ENCODE peak calls at places on chromosomes 11 and 22, in eight cellular contexts. One of them, this sample, is unnamed.
A peak's percentile ranks its signal among the peaks of the same experiment; 100 is the strongest.

GRCh38 chr11:73145986-73146575 is 4.0 kb upstream of the FCHSD2 start:
- DNase-seq in GM13977: no peak
- DNase-seq in astrocyte of the spinal cord: no peak
- DNase-seq in Peyer's patch: peak; percentile 4
- DNase-seq in thyroid gland: no peak
- DNase-seq in endodermal cell: peak; percentile 34
- DNase-seq in WTC11: no peak
- DNase-seq in fibroblast of the aortic adventitia: no peak
- DNase-seq in this sample: no peak

GRCh38 chr22:23509571-23510302 is 70.4 kb downstream of the IGLL1 start:
- DNase-seq in GM13977: no peak
- DNase-seq in astrocyte of the spinal cord: peak; percentile 83
- DNase-seq in Peyer's patch: no peak
- DNase-seq in thyroid gland: peak; percentile 26
- DNase-seq in endodermal cell: peak; percentile 74
- DNase-seq in WTC11: no peak
- DNase-seq in fibroblast of the aortic adventitia: peak; percentile 28
- DNase-seq in this sample: no peak

GRCh38 chr11:35242412-35242811 is 103.4 kb downstream of the CD44 start:
- DNase-seq in GM13977: no peak
- DNase-seq in astrocyte of the spinal cord: peak; percentile 40
- DNase-seq in Peyer's patch: no peak
- DNase-seq in thyroid gland: no peak
- DNase-seq in endodermal cell: no peak
- DNase-seq in WTC11: no peak
- DNase-seq in fibroblast of the aortic adventitia: no peak
- DNase-seq in this sample: no peak

GRCh38 chr11:129998905-129999304 is 3.7 kb downstream of the PRDM10 start:
- DNase-seq in GM13977: no peak
- DNase-seq in astrocyte of the spinal cord: no peak
- DNase-seq in Peyer's patch: no peak
- DNase-seq in thyroid gland: no peak
- DNase-seq in endodermal cell: no peak
- DNase-seq in WTC11: no peak
- DNase-seq in fibroblast of the aortic adventitia: no peak
- DNase-seq in this sample: no peak

GRCh38 chr11:76236092-76237026 is 30.1 kb upstream of the WNT11 start:
- DNase-seq in GM13977: peak; percentile 71
- DNase-seq in astrocyte of the spinal cord: no peak
- DNase-seq in Peyer's patch: peak; percentile 76
- DNase-seq in thyroid gland: no peak
- DNase-seq in endodermal cell: peak; percentile 90
- DNase-seq in WTC11: peak; percentile 78
- DNase-seq in fibroblast of the aortic adventitia: peak; percentile 56
- DNase-seq in this sample: peak; percentile 79

GRCh38 chr11:69268911-69269310 is 25.0 kb upstream of the MYEOV start:
- DNase-seq in GM13977: no peak
- DNase-seq in astrocyte of the spinal cord: no peak
- DNase-seq in Peyer's patch: no peak
- DNase-seq in thyroid gland: no peak
- DNase-seq in endodermal cell: no peak
- DNase-seq in WTC11: no peak
- DNase-seq in fibroblast of the aortic adventitia: no peak
- DNase-seq in this sample: no peak

GRCh38 chr11:109864834-109865557 is 228.2 kb upstream of the ZC3H12C start:
- DNase-seq in GM13977: peak; percentile 25
- DNase-seq in astrocyte of the spinal cord: peak; percentile 27
- DNase-seq in Peyer's patch: no peak
- DNase-seq in thyroid gland: no peak
- DNase-seq in endodermal cell: no peak
- DNase-seq in WTC11: no peak
- DNase-seq in fibroblast of the aortic adventitia: peak; percentile 69
- DNase-seq in this sample: peak; percentile 39

GRCh38 chr11:99631618-99632017 is 610.9 kb downstream of the CNTN5 start:
- DNase-seq in GM13977: no peak
- DNase-seq in astrocyte of the spinal cord: no peak
- DNase-seq in Peyer's patch: no peak
- DNase-seq in thyroid gland: no peak
- DNase-seq in endodermal cell: no peak
- DNase-seq in WTC11: no peak
- DNase-seq in fibroblast of the aortic adventitia: no peak
- DNase-seq in this sample: no peak

GRCh38 chr11:35285471-35285870 is 133.9 kb downstream of the SLC1A2 start:
- DNase-seq in GM13977: no peak
- DNase-seq in astrocyte of the spinal cord: no peak
- DNase-seq in Peyer's patch: no peak
- DNase-seq in thyroid gland: no peak
- DNase-seq in endodermal cell: no peak
- DNase-seq in WTC11: no peak
- DNase-seq in fibroblast of the aortic adventitia: no peak
- DNase-seq in this sample: no peak

GRCh38 chr11:119380816-119381185 is 689 bp downstream of the USP2 start:
- DNase-seq in GM13977: no peak
- DNase-seq in astrocyte of the spinal cord: no peak
- DNase-seq in Peyer's patch: no peak
- DNase-seq in thyroid gland: peak; percentile 35
- DNase-seq in endodermal cell: peak; percentile 80
- DNase-seq in WTC11: no peak
- DNase-seq in fibroblast of the aortic adventitia: no peak
- DNase-seq in this sample: peak; percentile 15

GRCh38 chr22:48500481-48501230 is 1327.0 kb downstream of the BRD1 start:
- DNase-seq in GM13977: no peak
- DNase-seq in astrocyte of the spinal cord: peak; percentile 29
- DNase-seq in Peyer's patch: no peak
- DNase-seq in thyroid gland: no peak
- DNase-seq in endodermal cell: peak; percentile 66
- DNase-seq in WTC11: no peak
- DNase-seq in fibroblast of the aortic adventitia: no peak
- DNase-seq in this sample: no peak

GRCh38 chr11:103958475-103959215 is 77.8 kb upstream of the DDI1 start:
- DNase-seq in GM13977: no peak
- DNase-seq in astrocyte of the spinal cord: no peak
- DNase-seq in Peyer's patch: no peak
- DNase-seq in thyroid gland: no peak
- DNase-seq in endodermal cell: no peak
- DNase-seq in WTC11: no peak
- DNase-seq in fibroblast of the aortic adventitia: no peak
- DNase-seq in this sample: no peak

GRCh38 chr11:6737872-6738466 is 33.8 kb downstream of the OR2AG2 start:
- DNase-seq in GM13977: peak; percentile 29
- DNase-seq in astrocyte of the spinal cord: peak; percentile 35
- DNase-seq in Peyer's patch: peak; percentile 85
- DNase-seq in thyroid gland: peak; percentile 42
- DNase-seq in endodermal cell: peak; percentile 75
- DNase-seq in WTC11: peak; percentile 28
- DNase-seq in fibroblast of the aortic adventitia: peak; percentile 52
- DNase-seq in this sample: peak; percentile 41

GRCh38 chr11:41245704-41246398 is 213.6 kb downstream of the LRRC4C start:
- DNase-seq in GM13977: no peak
- DNase-seq in astrocyte of the spinal cord: no peak
- DNase-seq in Peyer's patch: no peak
- DNase-seq in thyroid gland: peak; percentile 1
- DNase-seq in endodermal cell: peak; percentile 57
- DNase-seq in WTC11: peak; percentile 35
- DNase-seq in fibroblast of the aortic adventitia: no peak
- DNase-seq in this sample: no peak

GRCh38 chr11:14967581-14968214 is 4.5 kb downstream of the CALCA start:
- DNase-seq in GM13977: no peak
- DNase-seq in astrocyte of the spinal cord: no peak
- DNase-seq in Peyer's patch: no peak
- DNase-seq in thyroid gland: no peak
- DNase-seq in endodermal cell: no peak
- DNase-seq in WTC11: no peak
- DNase-seq in fibroblast of the aortic adventitia: no peak
- DNase-seq in this sample: no peak

DNA sequence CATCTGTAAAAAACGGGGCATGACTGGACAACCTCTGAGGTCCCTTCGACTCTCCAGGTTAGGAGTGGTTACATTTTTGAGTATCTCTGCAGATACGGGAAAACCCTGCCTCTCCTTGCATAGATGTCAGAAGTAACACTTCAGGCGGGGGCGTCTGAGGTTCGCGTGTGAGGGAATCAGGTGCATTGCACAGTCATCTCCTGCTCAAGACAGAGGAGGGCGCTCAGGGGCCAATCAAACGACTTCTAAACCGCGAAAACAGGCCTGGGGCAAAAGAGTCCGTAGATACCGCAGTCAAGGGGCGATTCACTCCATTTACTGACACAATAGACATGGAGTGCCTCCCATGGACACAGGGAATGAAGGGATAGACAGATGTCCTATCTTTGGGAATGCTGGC is 31.7 kb downstream of the KIRREL3 start:
- DNase-seq in GM13977: no peak
- DNase-seq in astrocyte of the spinal cord: no peak
- DNase-seq in Peyer's patch: no peak
- DNase-seq in thyroid gland: no peak
- DNase-seq in endodermal cell: peak; percentile 84
- DNase-seq in WTC11: peak; percentile 78
- DNase-seq in fibroblast of the aortic adventitia: no peak
- DNase-seq in this sample: no peak
- TF ChIP-seq CTCF in GM13977: no peak
- TF ChIP-seq CTCF in astrocyte of the spinal cord: no peak
- TF ChIP-seq CTCF in Peyer's patch: no peak
- TF ChIP-seq CTCF in thyroid gland: no peak
- TF ChIP-seq CTCF in endodermal cell: peak; percentile 71
- TF ChIP-seq CTCF in WTC11: peak; percentile 30
- TF ChIP-seq CTCF in fibroblast of the aortic adventitia: no peak
- TF ChIP-seq CTCF in this sample: no peak

DNA sequence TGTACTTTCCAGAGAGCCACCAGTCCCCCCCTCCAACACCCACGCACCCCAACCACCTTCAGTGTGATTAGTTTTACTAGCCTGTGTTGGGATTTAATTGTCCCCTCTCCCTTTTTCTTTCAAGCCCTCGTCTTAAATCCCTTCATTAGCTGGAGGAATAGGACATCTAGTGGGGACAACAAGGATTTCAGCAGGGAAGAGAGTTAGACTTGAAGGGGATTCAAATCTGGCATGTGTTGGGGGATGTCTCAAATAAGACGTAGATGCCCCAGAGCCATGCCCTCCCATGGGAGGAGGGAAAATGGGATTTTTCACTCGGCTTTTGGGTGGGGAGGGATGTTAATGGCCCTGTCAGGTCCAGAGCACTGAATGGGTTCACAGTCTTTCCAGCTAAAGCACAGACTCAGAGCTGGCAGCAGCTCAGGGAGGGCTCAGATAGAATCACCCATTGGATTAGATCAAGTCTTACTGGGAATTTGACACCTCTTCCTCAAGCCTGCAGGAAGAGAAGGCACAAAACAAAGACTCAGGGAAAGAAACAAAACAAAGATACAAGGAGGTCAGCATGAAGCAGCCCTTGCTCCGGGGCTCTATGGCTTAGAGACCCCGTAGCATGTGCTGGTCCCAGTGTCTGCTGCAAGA is 10.7 kb downstream of the INS start:
- DNase-seq in GM13977: no peak
- DNase-seq in astrocyte of the spinal cord: peak; percentile 74
- DNase-seq in Peyer's patch: no peak
- DNase-seq in thyroid gland: no peak
- DNase-seq in endodermal cell: peak; percentile 67
- DNase-seq in WTC11: no peak
- DNase-seq in fibroblast of the aortic adventitia: peak; percentile 60
- DNase-seq in this sample: no peak
- TF ChIP-seq CTCF in GM13977: peak; percentile 38
- TF ChIP-seq CTCF in astrocyte of the spinal cord: peak; percentile 66
- TF ChIP-seq CTCF in Peyer's patch: no peak
- TF ChIP-seq CTCF in thyroid gland: peak; percentile 21
- TF ChIP-seq CTCF in endodermal cell: peak; percentile 85
- TF ChIP-seq CTCF in WTC11: no peak
- TF ChIP-seq CTCF in fibroblast of the aortic adventitia: peak; percentile 58
- TF ChIP-seq CTCF in this sample: no peak

GRCh38 chr11:44564653-44565007 is 833 bp upstream of the CD82 start:
- DNase-seq in GM13977: no peak
- DNase-seq in astrocyte of the spinal cord: peak; percentile 86
- DNase-seq in Peyer's patch: peak; percentile 82
- DNase-seq in thyroid gland: peak; percentile 92
- DNase-seq in endodermal cell: peak; percentile 74
- DNase-seq in WTC11: no peak
- DNase-seq in fibroblast of the aortic adventitia: peak; percentile 82
- DNase-seq in this sample: no peak

GRCh38 chr11:44564198-44564597 is 1.3 kb upstream of the CD82 start:
- DNase-seq in GM13977: no peak
- DNase-seq in astrocyte of the spinal cord: peak; percentile 38
- DNase-seq in Peyer's patch: peak; percentile 81
- DNase-seq in thyroid gland: peak; percentile 89
- DNase-seq in endodermal cell: no peak
- DNase-seq in WTC11: no peak
- DNase-seq in fibroblast of the aortic adventitia: no peak
- DNase-seq in this sample: no peak

GRCh38 chr11:44566559-44566949 is 1.1 kb downstream of the CD82 start:
- DNase-seq in GM13977: no peak
- DNase-seq in astrocyte of the spinal cord: no peak
- DNase-seq in Peyer's patch: no peak
- DNase-seq in thyroid gland: no peak
- DNase-seq in endodermal cell: peak; percentile 45
- DNase-seq in WTC11: no peak
- DNase-seq in fibroblast of the aortic adventitia: no peak
- DNase-seq in this sample: no peak

GRCh38 chr11:44565746-44566558 is 489 bp downstream of the CD82 start:
- DNase-seq in GM13977: no peak
- DNase-seq in astrocyte of the spinal cord: no peak
- DNase-seq in Peyer's patch: no peak
- DNase-seq in thyroid gland: peak; percentile 34
- DNase-seq in endodermal cell: no peak
- DNase-seq in WTC11: no peak
- DNase-seq in fibroblast of the aortic adventitia: no peak
- DNase-seq in this sample: no peak

GRCh38 chr11:44565008-44565745 is at the start of gene CD82:
- DNase-seq in GM13977: peak; percentile 98
- DNase-seq in astrocyte of the spinal cord: peak; percentile 99
- DNase-seq in Peyer's patch: peak; percentile 100
- DNase-seq in thyroid gland: peak; percentile 100
- DNase-seq in endodermal cell: peak; percentile 100
- DNase-seq in WTC11: peak; percentile 100
- DNase-seq in fibroblast of the aortic adventitia: peak; percentile 94
- DNase-seq in this sample: peak; percentile 98
- TF ChIP-seq CTCF in GM13977: peak; percentile 10
- TF ChIP-seq CTCF in astrocyte of the spinal cord: peak; percentile 13
- TF ChIP-seq CTCF in Peyer's patch: peak; percentile 55
- TF ChIP-seq CTCF in thyroid gland: peak; percentile 39
- TF ChIP-seq CTCF in endodermal cell: peak; percentile 63
- TF ChIP-seq CTCF in WTC11: no peak
- TF ChIP-seq CTCF in fibroblast of the aortic adventitia: peak; percentile 24
- TF ChIP-seq CTCF in this sample: peak; percentile 15

GRCh38 chr22:50146440-50147228 is 23.9 kb upstream of the PANX2 start:
- DNase-seq in GM13977: no peak
- DNase-seq in astrocyte of the spinal cord: peak; percentile 53
- DNase-seq in Peyer's patch: peak; percentile 75
- DNase-seq in thyroid gland: peak; percentile 69
- DNase-seq in endodermal cell: no peak
- DNase-seq in WTC11: no peak
- DNase-seq in fibroblast of the aortic adventitia: peak; percentile 80
- DNase-seq in this sample: peak; percentile 55
- TF ChIP-seq CTCF in GM13977: no peak
- TF ChIP-seq CTCF in astrocyte of the spinal cord: peak; percentile 88
- TF ChIP-seq CTCF in Peyer's patch: peak; percentile 82
- TF ChIP-seq CTCF in thyroid gland: peak; percentile 70
- TF ChIP-seq CTCF in endodermal cell: no peak
- TF ChIP-seq CTCF in WTC11: no peak
- TF ChIP-seq CTCF in fibroblast of the aortic adventitia: peak; percentile 99
- TF ChIP-seq CTCF in this sample: peak; percentile 36

GRCh38 chr11:92735039-92735438 is 234.4 kb upstream of the MTNR1B start:
- DNase-seq in GM13977: no peak
- DNase-seq in astrocyte of the spinal cord: no peak
- DNase-seq in Peyer's patch: no peak
- DNase-seq in thyroid gland: no peak
- DNase-seq in endodermal cell: no peak
- DNase-seq in WTC11: no peak
- DNase-seq in fibroblast of the aortic adventitia: no peak
- DNase-seq in this sample: no peak
- TF ChIP-seq CTCF in GM13977: no peak
- TF ChIP-seq CTCF in astrocyte of the spinal cord: peak; percentile 24
- TF ChIP-seq CTCF in Peyer's patch: peak; percentile 17
- TF ChIP-seq CTCF in thyroid gland: peak; percentile 38
- TF ChIP-seq CTCF in endodermal cell: peak; percentile 78
- TF ChIP-seq CTCF in WTC11: no peak
- TF ChIP-seq CTCF in fibroblast of the aortic adventitia: no peak
- TF ChIP-seq CTCF in this sample: no peak